ENCODE peak calls at places on chromosomes 12 and 14, in eight cellular contexts. D is right cardiac atrium, R is coronary artery, C is HCT116, K is cardiac fibroblast, E is colonic mucosa, G is left ventricle myocardium inferior, P is HL-60. T is an unnamed sample.

GRCh38 chr12:118432812-118433540 is 56.6 kb downstream of the SUDS3 start:
- DNase-seq in D (no peak), R (no peak), C (no peak), K (peak; percentile 43), E (peak; percentile 40), G (no peak), P (no peak), T (peak; percentile 74)

GRCh38 chr14:84340938-84341337 is 1189.0 kb upstream of the FLRT2 start:
- DNase-seq in D (no peak), R (no peak), C (no peak), K (peak; percentile 48), E (no peak), G (no peak), P (no peak), T (no peak)

GRCh38 chr14:49512147-49512551 is 74.0 kb downstream of the RPS29 start:
- DNase-seq in D (no peak), R (no peak), C (peak; percentile 16), K (peak; percentile 93), E (no peak), G (no peak), P (no peak), T (no peak)

GRCh38 chr14:31388687-31389413 is 31.5 kb downstream of the HEATR5A start:
- DNase-seq in D (no peak), R (no peak), C (no peak), K (peak; percentile 70), E (no peak), G (no peak), P (no peak), T (no peak)

GRCh38 chr14:101932668-101933067 is 31.7 kb upstream of the DYNC1H1 start:
- DNase-seq in D (no peak), R (no peak), C (no peak), K (no peak), E (no peak), G (no peak), P (no peak), T (no peak)

GRCh38 chr14:60266021-60266937 is 17.3 kb downstream of the PPM1A start:
- DNase-seq in D (no peak), R (no peak), C (peak; percentile 27), K (peak; percentile 48), E (no peak), G (no peak), P (no peak), T (peak; percentile 54)

GRCh38 chr12:14771651-14772137 is 31.6 kb downstream of the WBP11 start:
- DNase-seq in D (no peak), R (no peak), C (no peak), K (no peak), E (no peak), G (no peak), P (no peak), T (no peak)

GRCh38 chr14:90995785-90996184 is 64.7 kb downstream of the RPS6KA5 start:
- DNase-seq in D (no peak), R (no peak), C (no peak), K (no peak), E (no peak), G (no peak), P (no peak), T (no peak)

GRCh38 chr12:24546661-24547060 is 402.2 kb downstream of the BCAT1 start:
- DNase-seq in D (no peak), R (no peak), C (no peak), K (no peak), E (no peak), G (no peak), P (no peak), T (no peak)

GRCh38 chr14:23910081-23910875 is 43.3 kb upstream of the DHRS4 start:
- DNase-seq in D (no peak), R (no peak), C (peak; percentile 38), K (peak; percentile 68), E (peak; percentile 64), G (no peak), P (no peak), T (peak; percentile 79)

GRCh38 chr14:91149462-91149861 is 35.6 kb downstream of the DGLUCY start:
- DNase-seq in D (no peak), R (no peak), C (no peak), K (peak; percentile 98), E (peak; percentile 61), G (no peak), P (no peak), T (peak; percentile 31)

GRCh38 chr12:76518699-76519098 is 40.9 kb downstream of the OSBPL8 start:
- DNase-seq in D (no peak), R (no peak), C (no peak), K (no peak), E (no peak), G (no peak), P (no peak), T (no peak)

GRCh38 chr12:92905811-92906554 is 23.1 kb downstream of the EEA1 start:
- DNase-seq in D (no peak), R (no peak), C (no peak), K (no peak), E (no peak), G (no peak), P (no peak), T (no peak)

GRCh38 chr12:92899388-92900001 is 29.6 kb downstream of the EEA1 start:
- DNase-seq in D (peak; percentile 82), R (peak; percentile 92), C (peak; percentile 88), K (peak; percentile 99), E (peak; percentile 53), G (peak; percentile 71), P (peak; percentile 5), T (no peak)

GRCh38 chr12:92908108-92908507 is 21.0 kb downstream of the EEA1 start:
- DNase-seq in D (no peak), R (no peak), C (no peak), K (no peak), E (no peak), G (no peak), P (no peak), T (no peak)

GRCh38 chr12:92905258-92905810 is 23.8 kb downstream of the EEA1 start:
- DNase-seq in D (no peak), R (no peak), C (no peak), K (no peak), E (no peak), G (no peak), P (no peak), T (no peak)
- H3K4me3 ChIP-seq in D (no peak overlapping the region), R (no peak overlapping the region), C (no peak overlapping the region), K (no peak overlapping the region), E (no peak overlapping the region), G (no peak overlapping the region), P (no peak overlapping the region), T (no peak overlapping the region)

GRCh38 chr14:106060576-106060975 is 534.2 kb downstream of the TMEM121 start:
- DNase-seq in D (no peak), R (no peak), C (no peak), K (no peak), E (no peak), G (no peak), P (no peak), T (no peak)
- H3K4me3 ChIP-seq in D (no peak overlapping the region), R (no peak overlapping the region), C (no peak overlapping the region), K (no peak overlapping the region), E (no peak overlapping the region), G (no peak overlapping the region), P (no peak overlapping the region), T (no peak overlapping the region)

GRCh38 chr14:73634333-73634833 is 10.4 kb upstream of the DNAL1 start:
- DNase-seq in D (peak; percentile 76), R (no peak), C (no peak), K (peak; percentile 12), E (peak; percentile 35), G (peak; percentile 38), P (no peak), T (peak; percentile 13)
- H3K4me3 ChIP-seq in D (peak overlapping the region; percentile 45), R (peak overlapping the region; percentile 72), C (no peak overlapping the region), K (peak overlapping the region; percentile 39), E (peak overlapping the region; percentile 61), G (peak overlapping the region; percentile 76), P (no peak overlapping the region), T (peak overlapping the region; percentile 19)

GRCh38 chr14:96145116-96145864 is 59.3 kb upstream of the BDKRB2 start:
- DNase-seq in D (no peak), R (no peak), C (no peak), K (peak; percentile 51), E (no peak), G (no peak), P (no peak), T (no peak)
- H3K4me3 ChIP-seq in D (no peak overlapping the region), R (no peak overlapping the region), C (no peak overlapping the region), K (no peak overlapping the region), E (no peak overlapping the region), G (no peak overlapping the region), P (no peak overlapping the region), T (no peak overlapping the region)

GRCh38 chr12:95548539-95549391 is 2.5 kb downstream of the USP44 start:
- DNase-seq in D (peak; percentile 85), R (peak; percentile 77), C (no peak), K (no peak), E (no peak), G (peak; percentile 64), P (no peak), T (peak; percentile 19)
- H3K4me3 ChIP-seq in D (peak overlapping the region; percentile 89), R (peak overlapping the region; percentile 92), C (no peak overlapping the region), K (peak overlapping the region; percentile 3), E (peak overlapping the region; percentile 57), G (peak overlapping the region; percentile 92), P (peak overlapping the region; percentile 85), T (peak overlapping the region; percentile 73)

GRCh38 chr12:21353487-21353886 is 18.8 kb upstream of the SLCO1A2 start:
- DNase-seq in D (no peak), R (no peak), C (no peak), K (no peak), E (no peak), G (no peak), P (no peak), T (no peak)
- H3K4me3 ChIP-seq in D (no peak overlapping the region), R (no peak overlapping the region), C (no peak overlapping the region), K (no peak overlapping the region), E (no peak overlapping the region), G (no peak overlapping the region), P (no peak overlapping the region), T (no peak overlapping the region)